ENCODE peak calls at places on chromosomes 1 and 21, in seven cellular contexts. S is K562, Y is HCT116, L is H1, V is GM12878, P is HepG2, D is SK-N-SH. Z is an unnamed sample.

GRCh38 chr1:46062651-46063319 is 69.6 kb downstream of the PIK3R3 start:
- DNase-seq in P (no peak), D (no peak), Y (no peak), L (no peak), S (no peak), V (peak), Z (no peak)

GRCh38 chr1:155093938-155094621 is 15.4 kb downstream of the EFNA3 start:
- DNase-seq in D (peak), S (peak), V (no peak), Y (peak), L (no peak), P (peak), Z (no peak)

GRCh38 chr1:50156241-50157010 is 47.7 kb downstream of the ELAVL4 start:
- DNase-seq in S (no peak), Y (no peak), P (no peak), L (no peak), D (no peak), V (no peak), Z (no peak)

GRCh38 chr1:157241185-157241538 is 103.0 kb upstream of the ETV3 start:
- DNase-seq in Y (no peak), P (no peak), V (no peak), L (peak), S (no peak), D (no peak), Z (no peak)

GRCh38 chr1:248593226-248593625 is 4.3 kb downstream of the OR2T10 start:
- DNase-seq in S (no peak), V (no peak), P (no peak), L (no peak), D (no peak), Y (no peak), Z (no peak)

GRCh38 chr1:119631433-119632102 is 16.5 kb downstream of the ZNF697 start:
- DNase-seq in V (no peak), D (peak), Y (no peak), L (no peak), S (no peak), P (peak), Z (peak)

GRCh38 chr1:193685986-193686385 is 499.6 kb upstream of the B3GALT2 start:
- DNase-seq in Y (no peak), V (no peak), L (no peak), S (no peak), P (no peak), D (no peak), Z (no peak)

GRCh38 chr1:181936269-181936668 is 125.2 kb downstream of the ZNF648 start:
- DNase-seq in Y (no peak), P (no peak), V (no peak), S (no peak), D (no peak), L (no peak), Z (no peak)

GRCh38 chr1:20992327-20993056 is 184.2 kb downstream of the EIF4G3 start:
- DNase-seq in D (no peak), P (no peak), V (no peak), S (no peak), L (no peak), Y (no peak), Z (no peak)

GRCh38 chr21:44972821-44973220 is 33.0 kb downstream of the SLX9 start:
- DNase-seq in D (no peak), L (no peak), S (peak), Y (no peak), P (no peak), V (no peak), Z (no peak)

GRCh38 chr1:228337711-228338520 is 68.7 kb downstream of the TRIM11 start:
- DNase-seq in S (no peak), P (no peak), L (no peak), D (no peak), V (no peak), Y (no peak), Z (no peak)

GRCh38 chr1:58874757-58875755 is 91.2 kb upstream of the JUN start:
- DNase-seq in S (no peak), V (no peak), P (peak), L (peak), D (peak), Y (no peak), Z (no peak)

GRCh38 chr1:246588322-246588721 is 22.1 kb downstream of the CNST start:
- DNase-seq in P (no peak), D (no peak), L (no peak), S (no peak), Y (no peak), V (no peak), Z (no peak)

GRCh38 chr21:45866473-45867010 is 115.0 kb upstream of the COL6A1 start:
- DNase-seq in D (no peak), V (no peak), S (no peak), L (no peak), Y (no peak), P (no peak), Z (no peak)

GRCh38 chr1:221416723-221417122 is 325.2 kb downstream of the DUSP10 start:
- DNase-seq in L (no peak), Y (no peak), V (no peak), P (no peak), S (no peak), D (no peak), Z (no peak)

GRCh38 chr1:234579967-234580366 is 30.0 kb downstream of the IRF2BP2 start:
- DNase-seq in L (no peak), D (no peak), V (no peak), S (peak), P (no peak), Y (no peak), Z (no peak)

GRCh38 chr21:26842976-26843911 is 2.0 kb downstream of the ADAMTS1 start:
- DNase-seq in D (peak), P (no peak), L (no peak), V (no peak), Y (no peak), S (no peak), Z (peak)

GRCh38 chr1:148334339-148335130 is 148.6 kb downstream of the PPIAL4G start:
- DNase-seq in S (peak), P (peak), L (peak), Y (peak), D (peak), V (peak), Z (peak)

GRCh38 chr1:93519196-93519825 is 71.4 kb downstream of the FNBP1L start:
- DNase-seq in P (no peak), L (no peak), D (no peak), S (no peak), V (no peak), Y (no peak), Z (no peak)

GRCh38 chr1:109814223-109814622 is 50.5 kb upstream of the EPS8L3 start:
- DNase-seq in D (no peak), Y (no peak), S (no peak), V (no peak), L (no peak), P (no peak), Z (no peak)

GRCh38 chr1:179129702-179130473 is 48.0 kb downstream of the TOR3A start:
- DNase-seq in P (no peak), S (peak), L (no peak), Y (no peak), D (no peak), V (peak), Z (no peak)

GRCh38 chr1:85689788-85690404 is 18.3 kb downstream of the ZNHIT6 start:
- DNase-seq in S (no peak), V (no peak), P (no peak), L (no peak), D (peak), Y (no peak), Z (no peak)

GRCh38 chr1:65949230-65949626 is 156.5 kb downstream of the PDE4B start:
- DNase-seq in Y (no peak), D (no peak), S (no peak), P (no peak), L (no peak), V (no peak), Z (no peak)
- TF ChIP-seq JUND in Y (no peak), D (no peak), S (no peak), P (no peak), L (no peak), V (no peak), Z (no peak)

DNA sequence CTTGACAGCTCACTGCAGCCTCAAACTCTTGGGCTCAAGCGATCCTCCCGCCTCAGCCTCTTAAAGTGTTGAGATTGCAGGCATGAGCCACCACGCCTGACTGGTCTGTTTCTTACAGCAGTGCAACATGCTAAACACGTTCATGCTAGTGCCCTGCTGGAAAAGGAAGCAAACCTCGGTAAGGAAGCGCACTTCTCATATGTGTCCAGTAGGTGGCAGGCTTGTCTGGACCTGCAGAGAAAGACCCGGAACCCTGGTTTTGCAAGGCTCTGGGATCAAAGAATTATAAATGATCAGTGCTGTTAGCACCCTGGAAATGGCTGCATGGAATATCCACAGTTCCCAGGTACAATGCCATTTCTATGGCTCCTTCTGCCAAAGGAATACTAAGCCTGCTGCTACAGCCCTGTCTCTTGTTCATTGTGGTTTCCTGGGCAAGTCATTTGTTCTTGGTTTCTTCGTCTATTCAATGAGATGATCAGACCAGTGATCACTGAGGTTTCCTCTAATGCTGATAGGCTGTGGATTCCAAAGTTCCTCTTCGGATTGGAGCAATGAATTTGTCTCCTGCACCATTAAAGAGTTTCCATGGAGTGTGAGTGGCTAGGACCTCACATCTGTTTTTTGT is 15.9 kb downstream of the RNU5D-1 start:
- DNase-seq in P (peak), V (peak), D (peak), L (no peak), Y (no peak), S (peak), Z (peak)
- TF ChIP-seq JUND in P (no peak), V (no peak), D (no peak), L (no peak), Y (no peak), S (no peak), Z (no peak)

GRCh38 chr1:112544011-112544688 is 35.4 kb downstream of the WNT2B start:
- DNase-seq in L (no peak), V (no peak), D (no peak), Y (peak), S (peak), P (peak), Z (no peak)
- TF ChIP-seq JUND in L (no peak), V (no peak), D (peak), Y (peak), S (peak), P (no peak), Z (no peak)

DNA sequence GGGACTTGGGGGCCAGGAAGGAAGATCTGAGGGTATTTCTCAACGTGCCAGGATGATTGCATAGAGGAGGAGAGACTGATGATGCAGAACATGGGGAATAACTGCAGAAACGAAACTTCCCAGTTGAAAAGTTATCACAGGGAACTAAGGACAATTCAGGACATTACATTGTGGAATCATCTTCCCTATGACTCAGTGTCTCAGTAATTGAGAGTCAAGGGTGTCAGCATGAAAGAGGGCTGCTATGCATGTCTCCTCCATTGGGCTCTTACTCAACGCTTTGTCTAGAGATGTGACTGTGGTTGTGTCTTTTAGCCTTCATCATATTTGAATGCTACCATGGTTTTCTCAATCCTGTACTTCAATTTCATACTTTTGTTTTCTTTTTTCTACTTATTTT is 48.9 kb upstream of the PTGFR start:
- DNase-seq in V (no peak), Y (no peak), L (no peak), P (no peak), D (no peak), S (no peak), Z (no peak)
- TF ChIP-seq JUND in V (no peak), Y (no peak), L (no peak), P (no peak), D (no peak), S (no peak), Z (no peak)

DNA sequence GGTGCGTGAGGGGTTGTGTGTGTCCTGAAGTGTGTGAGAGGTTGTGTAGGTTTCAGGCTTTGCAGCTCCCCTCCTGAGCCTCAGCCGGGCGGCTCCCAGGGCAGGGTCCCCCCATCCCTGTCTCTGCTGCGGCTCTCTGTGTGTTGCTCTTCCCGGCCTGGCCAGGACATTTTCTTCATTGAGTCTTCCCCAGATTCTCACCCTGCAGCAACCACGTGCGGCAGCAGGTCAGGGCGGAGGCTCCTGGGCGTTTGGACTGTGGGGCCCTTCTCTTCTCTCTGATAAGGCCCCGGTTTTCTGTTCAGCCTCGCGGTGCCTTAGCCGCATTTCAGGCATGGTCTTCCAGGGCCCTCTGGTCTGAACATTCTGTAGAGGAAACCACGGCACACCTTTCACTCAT is 1.8 kb upstream of the TCP10L start:
- DNase-seq in D (no peak), L (no peak), S (peak), V (no peak), Y (no peak), P (no peak), Z (no peak)
- TF ChIP-seq JUND in D (no peak), L (no peak), S (no peak), V (no peak), Y (no peak), P (no peak), Z (no peak)

GRCh38 chr1:33261344-33261743 is 5.1 kb downstream of the ZNF362 start:
- DNase-seq in D (no peak), L (no peak), V (no peak), P (no peak), Y (no peak), S (no peak), Z (no peak)
- TF ChIP-seq JUND in D (no peak), L (no peak), V (no peak), P (no peak), Y (no peak), S (no peak), Z (no peak)

GRCh38 chr1:24586970-24587820 is 31.3 kb downstream of the NCMAP start:
- DNase-seq in Y (peak), P (peak), L (no peak), D (peak), S (peak), V (no peak), Z (no peak)
- TF ChIP-seq JUND in Y (no peak), P (no peak), L (no peak), D (no peak), S (no peak), V (no peak), Z (no peak)

GRCh38 chr1:69221492-69221990 is 346.2 kb upstream of the LRRC7 start:
- DNase-seq in D (peak), V (no peak), S (peak), L (no peak), Y (no peak), P (no peak), Z (no peak)
- TF ChIP-seq JUND in D (no peak), V (no peak), S (no peak), L (no peak), Y (no peak), P (no peak), Z (no peak)